ENCODE peak calls at places on chromosomes 1 and 21, in six cellular contexts. H is GM12865, X is fibroblast of pulmonary artery, G is Peyer's patch, Y is AG04449, L is astrocyte. T is an unnamed sample.

GRCh38 chr1:36320291-36320758 is 3.1 kb downstream of the EVA1B start:
- DNase-seq in L (no peak), X (no peak), H (no peak), Y (no peak), G (no peak), T (no peak)

GRCh38 chr1:58844176-58844575 is 60.3 kb upstream of the JUN start:
- DNase-seq in G (no peak), H (no peak), L (peak; percentile 68), X (no peak), Y (no peak), T (no peak)

GRCh38 chr21:15706686-15707085 is 23.1 kb upstream of the USP25 start:
- DNase-seq in G (no peak), X (peak; percentile 99), L (peak; percentile 99), H (no peak), Y (peak; percentile 80), T (peak; percentile 94)

GRCh38 chr1:40892354-40892753 is 30.2 kb upstream of the CITED4 start:
- DNase-seq in H (no peak), Y (no peak), L (no peak), G (no peak), X (no peak), T (no peak)

GRCh38 chr1:207747627-207748492 is 4.0 kb upstream of the CD46 start:
- DNase-seq in H (no peak), Y (no peak), L (no peak), X (no peak), G (no peak), T (no peak)

GRCh38 chr1:31791131-31791858 is 24.5 kb downstream of the SPOCD1 start:
- DNase-seq in H (no peak), Y (no peak), X (no peak), G (no peak), L (no peak), T (no peak)

GRCh38 chr1:64215576-64215975 is 12.2 kb downstream of the UBE2U start:
- DNase-seq in G (no peak), L (peak; percentile 21), H (no peak), Y (no peak), X (no peak), T (no peak)

GRCh38 chr1:200767326-200767725 is 28.6 kb downstream of the CAMSAP2 start:
- DNase-seq in X (peak; percentile 75), Y (no peak), G (no peak), L (peak; percentile 26), H (no peak), T (no peak)

GRCh38 chr1:217133958-217134856 is 411.0 kb upstream of the ESRRG start:
- DNase-seq in X (peak; percentile 6), G (no peak), L (peak; percentile 18), H (no peak), Y (no peak), T (no peak)

GRCh38 chr1:173476197-173476663 is 905 bp upstream of the PRDX6 start:
- DNase-seq in X (no peak), H (peak; percentile 3), Y (no peak), L (no peak), G (no peak), T (no peak)

GRCh38 chr21:44405948-44406872 is 49.1 kb upstream of the LRRC3 start:
- DNase-seq in G (peak; percentile 10), H (no peak), X (no peak), Y (no peak), L (peak; percentile 14), T (peak; percentile 27)

GRCh38 chr1:70666381-70667140 is 255.5 kb downstream of the CTH start:
- DNase-seq in H (no peak), Y (no peak), L (no peak), X (no peak), G (no peak), T (no peak)

GRCh38 chr1:16236091-16236494 is 890 bp downstream of the CPLANE2 start:
- DNase-seq in H (peak; percentile 69), G (peak; percentile 62), Y (no peak), X (no peak), L (no peak), T (no peak)

GRCh38 chr1:32754282-32755097 is 51.9 kb upstream of the SYNC start:
- DNase-seq in L (peak; percentile 51), Y (no peak), G (no peak), X (peak; percentile 23), H (no peak), T (no peak)

GRCh38 chr1:7940034-7940433 is 605 bp downstream of the TNFRSF9 start:
- DNase-seq in L (no peak), X (peak; percentile 20), G (no peak), H (no peak), Y (no peak), T (no peak)

GRCh38 chr1:169106921-169107672 is 607 bp downstream of the ATP1B1 start:
- DNase-seq in G (no peak), Y (no peak), L (no peak), H (no peak), X (peak; percentile 45), T (no peak)

GRCh38 chr1:159132271-159132881 is 39.0 kb upstream of the CADM3 start:
- DNase-seq in L (peak; percentile 5), Y (no peak), X (peak; percentile 75), G (peak; percentile 46), H (peak; percentile 67), T (peak; percentile 55)

GRCh38 chr1:231442735-231443134 is 20.6 kb upstream of the EGLN1 start:
- DNase-seq in H (no peak), G (no peak), X (peak; percentile 3), Y (no peak), L (no peak), T (no peak)

GRCh38 chr1:198649598-198650338 is 10.9 kb downstream of the PTPRC start:
- DNase-seq in L (no peak), X (no peak), G (no peak), Y (no peak), H (peak; percentile 51), T (no peak)

GRCh38 chr1:154716012-154716411 is 108.0 kb upstream of the ADAR start:
- DNase-seq in X (no peak), H (no peak), L (no peak), G (no peak), Y (no peak), T (no peak)

GRCh38 chr1:119294728-119295127 is 73.9 kb upstream of the HAO2 start:
- DNase-seq in L (no peak), Y (no peak), H (peak; percentile 8), G (no peak), X (no peak), T (no peak)

GRCh38 chr1:27038020-27038419 is 25.4 kb upstream of the TENT5B start:
- DNase-seq in L (no peak), Y (no peak), H (no peak), X (no peak), G (no peak), T (no peak)

GRCh38 chr1:46485564-46486431 is 3.8 kb upstream of the DMBX1 start:
- DNase-seq in G (no peak), Y (no peak), L (no peak), X (no peak), H (no peak), T (no peak)

GRCh38 chr1:154556422-154556821 is 2.0 kb downstream of the UBE2Q1 start:
- DNase-seq in H (no peak), L (peak; percentile 46), G (no peak), X (peak; percentile 62), Y (no peak), T (no peak)

GRCh38 chr1:72431810-72432209 is 149.5 kb upstream of the NEGR1 start:
- DNase-seq in G (no peak), H (no peak), Y (no peak), L (no peak), X (no peak), T (no peak)

GRCh38 chr1:11749996-11750395 is 12.0 kb upstream of the C1orf167 start:
- DNase-seq in L (no peak), X (no peak), G (no peak), H (no peak), Y (no peak), T (no peak)

GRCh38 chr21:31557956-31558838 is 101.3 kb upstream of the SOD1 start:
- DNase-seq in X (peak; percentile 22), H (no peak), L (no peak), G (no peak), Y (no peak), T (peak; percentile 7)

GRCh38 chr1:109498161-109498801 is 4.4 kb downstream of the CYB561D1 start:
- DNase-seq in L (no peak), X (peak; percentile 49), Y (no peak), H (peak; percentile 28), G (no peak), T (peak; percentile 29)

GRCh38 chr1:104780470-104781078 is 1030.9 kb downstream of the AMY1C start:
- DNase-seq in Y (no peak), L (peak; percentile 0), H (peak; percentile 46), X (peak; percentile 43), G (no peak), T (peak; percentile 23)

GRCh38 chr1:96845464-96845863 is 123.9 kb downstream of the PTBP2 start:
- DNase-seq in X (no peak), H (peak; percentile 52), Y (no peak), L (no peak), G (no peak), T (peak; percentile 25)
- TF ChIP-seq CTCF in X (peak; percentile 54), H (peak; percentile 81), Y (peak; percentile 52), L (peak; percentile 22), G (no peak), T (peak; percentile 80)

GRCh38 chr1:234264832-234265231 is 108.4 kb upstream of the COA6 start:
- DNase-seq in G (no peak), Y (no peak), L (no peak), X (no peak), H (no peak), T (no peak)
- H3K4me3 ChIP-seq in G (no peak overlapping the region), Y (no peak overlapping the region), L (no peak overlapping the region), X (no peak overlapping the region), H (no peak overlapping the region), T (no peak overlapping the region)

GRCh38 chr21:40886006-40886405 is 39.0 kb upstream of the DSCAM start:
- DNase-seq in H (no peak), X (no peak), G (no peak), L (no peak), Y (no peak), T (no peak)

GRCh38 chr21:40886931-40887330 is 40.0 kb upstream of the DSCAM start:
- DNase-seq in X (no peak), H (no peak), Y (no peak), G (no peak), L (no peak), T (no peak)

DNA sequence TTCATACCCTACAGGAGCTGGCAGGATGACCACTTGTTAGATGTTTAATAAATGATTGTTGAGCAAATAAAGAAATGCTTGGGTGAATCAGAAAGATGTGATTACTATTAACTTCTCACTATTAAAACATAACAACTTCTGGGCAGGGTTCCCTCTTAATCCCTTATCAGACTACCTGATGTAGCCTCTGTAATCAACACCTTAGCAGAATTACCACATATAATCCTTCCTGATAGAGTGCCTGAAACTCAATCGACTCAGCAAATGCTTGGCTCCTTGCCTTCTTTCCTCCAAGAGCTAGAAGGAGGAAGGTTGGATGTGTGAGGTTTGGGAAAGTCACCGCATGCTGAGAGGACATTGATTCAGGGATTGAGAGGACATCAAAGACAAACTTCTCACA is 34.8 kb upstream of the DSCAM start:
- DNase-seq in X (no peak), L (no peak), Y (no peak), G (no peak), H (no peak), T (no peak)
- TF ChIP-seq CTCF in X (no peak), L (no peak), Y (no peak), G (no peak), H (no peak), T (no peak)

DNA sequence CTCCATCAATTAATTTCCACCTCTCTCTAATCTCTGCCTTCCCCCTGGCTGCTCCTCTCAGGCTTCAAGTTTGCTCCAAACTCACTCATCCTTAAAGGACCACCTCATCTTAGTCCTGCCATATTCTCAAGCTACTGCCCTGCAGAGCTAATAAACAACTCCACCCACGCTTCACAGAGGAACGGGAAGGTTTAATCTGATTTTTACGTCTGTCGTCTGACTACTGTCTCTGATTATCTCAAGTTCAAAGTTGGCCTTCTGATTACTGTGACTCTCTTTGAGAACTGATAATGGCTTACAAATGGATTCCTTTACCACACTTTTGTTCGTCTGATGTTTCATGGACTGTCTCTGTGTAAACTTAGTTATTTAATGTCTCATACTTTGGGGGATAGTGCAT is 7.6 kb upstream of the CPT2 start:
- DNase-seq in L (no peak), H (no peak), X (no peak), Y (no peak), G (no peak), T (no peak)
- H3K4me3 ChIP-seq in L (no peak overlapping the region), H (no peak overlapping the region), X (no peak overlapping the region), Y (no peak overlapping the region), G (no peak overlapping the region), T (no peak overlapping the region)

T was measured in brain microvascular endothelial cell.